ENCODE peak calls at places on chromosomes 12 and 14, in four cellular contexts. One of them, this sample, is unnamed.
A peak's percentile ranks its signal among the peaks of the same experiment; 100 is the strongest.

GRCh38 chr14:67059576-67059975 is 129.7 kb upstream of the GARIN2 start:
- DNase-seq in thyroid gland: no peak
- DNase-seq in transverse colon: no peak
- DNase-seq in cardiac muscle cell: peak; percentile 2
- DNase-seq in this sample: no peak

GRCh38 chr12:52259850-52260249 is 14.6 kb upstream of the KRT86 start:
- DNase-seq in thyroid gland: no peak
- DNase-seq in transverse colon: no peak
- DNase-seq in cardiac muscle cell: no peak
- DNase-seq in this sample: no peak

GRCh38 chr12:18383203-18383602 is 121.9 kb downstream of the PIK3C2G start:
- DNase-seq in thyroid gland: no peak
- DNase-seq in transverse colon: no peak
- DNase-seq in cardiac muscle cell: peak; percentile 93
- DNase-seq in this sample: no peak

GRCh38 chr14:51014086-51014485 is 69.8 kb upstream of the PYGL start:
- DNase-seq in thyroid gland: peak; percentile 66
- DNase-seq in transverse colon: no peak
- DNase-seq in cardiac muscle cell: peak; percentile 88
- DNase-seq in this sample: peak; percentile 59

GRCh38 chr12:64603183-64603841 is 7.0 kb upstream of the RASSF3 start:
- DNase-seq in thyroid gland: no peak
- DNase-seq in transverse colon: no peak
- DNase-seq in cardiac muscle cell: no peak
- DNase-seq in this sample: no peak

GRCh38 chr12:54749191-54749818 is 101.1 kb upstream of the DCD start:
- DNase-seq in thyroid gland: peak; percentile 6
- DNase-seq in transverse colon: no peak
- DNase-seq in cardiac muscle cell: peak; percentile 66
- DNase-seq in this sample: peak; percentile 13

GRCh38 chr12:112488257-112488926 is 69.6 kb downstream of the PTPN11 start:
- DNase-seq in thyroid gland: no peak
- DNase-seq in transverse colon: no peak
- DNase-seq in cardiac muscle cell: no peak
- DNase-seq in this sample: no peak

GRCh38 chr12:111818340-111818739 is 23.7 kb upstream of the MAPKAPK5 start:
- DNase-seq in thyroid gland: no peak
- DNase-seq in transverse colon: no peak
- DNase-seq in cardiac muscle cell: no peak
- DNase-seq in this sample: no peak

GRCh38 chr14:55749201-55749812 is 169.3 kb downstream of the KTN1 start:
- DNase-seq in thyroid gland: no peak
- DNase-seq in transverse colon: no peak
- DNase-seq in cardiac muscle cell: peak; percentile 70
- DNase-seq in this sample: no peak

GRCh38 chr12:11630046-11630706 is 19.3 kb upstream of the ETV6 start:
- DNase-seq in thyroid gland: peak; percentile 49
- DNase-seq in transverse colon: no peak
- DNase-seq in cardiac muscle cell: peak; percentile 6
- DNase-seq in this sample: no peak

GRCh38 chr14:103329421-103330347 is 4.4 kb upstream of the EIF5 start:
- DNase-seq in thyroid gland: peak; percentile 91
- DNase-seq in transverse colon: peak; percentile 37
- DNase-seq in cardiac muscle cell: peak; percentile 83
- DNase-seq in this sample: no peak

GRCh38 chr12:19130224-19131019 is 889 bp downstream of the PLEKHA5 start:
- DNase-seq in thyroid gland: peak; percentile 46
- DNase-seq in transverse colon: peak; percentile 37
- DNase-seq in cardiac muscle cell: peak; percentile 32
- DNase-seq in this sample: peak; percentile 63

GRCh38 chr12:118034429-118035193 is 18.1 kb downstream of the RFC5 start:
- DNase-seq in thyroid gland: peak; percentile 24
- DNase-seq in transverse colon: peak; percentile 25
- DNase-seq in cardiac muscle cell: peak; percentile 58
- DNase-seq in this sample: peak; percentile 46

GRCh38 chr12:56763753-56764657 is 881 bp downstream of the HSD17B6 start:
- DNase-seq in thyroid gland: no peak
- DNase-seq in transverse colon: no peak
- DNase-seq in cardiac muscle cell: peak; percentile 45
- DNase-seq in this sample: no peak

GRCh38 chr12:78226763-78227162 is 396.1 kb downstream of the NAV3 start:
- DNase-seq in thyroid gland: no peak
- DNase-seq in transverse colon: no peak
- DNase-seq in cardiac muscle cell: no peak
- DNase-seq in this sample: no peak

GRCh38 chr12:92593734-92594402 is 108.9 kb upstream of the PLEKHG7 start:
- DNase-seq in thyroid gland: peak; percentile 9
- DNase-seq in transverse colon: peak; percentile 39
- DNase-seq in cardiac muscle cell: peak; percentile 74
- DNase-seq in this sample: no peak

GRCh38 chr12:63420206-63420644 is 248.1 kb downstream of the DPY19L2 start:
- DNase-seq in thyroid gland: peak; percentile 38
- DNase-seq in transverse colon: peak; percentile 33
- DNase-seq in cardiac muscle cell: peak; percentile 73
- DNase-seq in this sample: peak; percentile 80

GRCh38 chr12:126891789-126892188 is 1375.2 kb upstream of the TMEM132C start:
- DNase-seq in thyroid gland: no peak
- DNase-seq in transverse colon: no peak
- DNase-seq in cardiac muscle cell: no peak
- DNase-seq in this sample: no peak

GRCh38 chr14:52695481-52696091 is at the start of gene ERO1A:
- DNase-seq in thyroid gland: peak; percentile 84
- DNase-seq in transverse colon: peak; percentile 89
- DNase-seq in cardiac muscle cell: peak; percentile 87
- DNase-seq in this sample: peak; percentile 73

GRCh38 chr14:103880334-103880985 is 33.1 kb upstream of the PPP1R13B start:
- DNase-seq in thyroid gland: peak; percentile 91
- DNase-seq in transverse colon: peak; percentile 72
- DNase-seq in cardiac muscle cell: peak; percentile 87
- DNase-seq in this sample: no peak

GRCh38 chr14:100904307-100905019 is 941 bp upstream of the RTL1 start:
- DNase-seq in thyroid gland: no peak
- DNase-seq in transverse colon: no peak
- DNase-seq in cardiac muscle cell: no peak
- DNase-seq in this sample: no peak

GRCh38 chr12:69821441-69822204 is 3.4 kb upstream of the MYRFL start:
- DNase-seq in thyroid gland: no peak
- DNase-seq in transverse colon: no peak
- DNase-seq in cardiac muscle cell: peak; percentile 87
- DNase-seq in this sample: no peak

GRCh38 chr12:83841620-83842019 is 1071.0 kb downstream of the SLC6A15 start:
- DNase-seq in thyroid gland: no peak
- DNase-seq in transverse colon: no peak
- DNase-seq in cardiac muscle cell: no peak
- DNase-seq in this sample: no peak

GRCh38 chr12:27394676-27395075 is 51.9 kb upstream of the SMCO2 start:
- DNase-seq in thyroid gland: no peak
- DNase-seq in transverse colon: no peak
- DNase-seq in cardiac muscle cell: no peak
- DNase-seq in this sample: no peak

GRCh38 chr12:110424237-110424636 is 20.7 kb upstream of the ANAPC7 start:
- DNase-seq in thyroid gland: no peak
- DNase-seq in transverse colon: no peak
- DNase-seq in cardiac muscle cell: no peak
- DNase-seq in this sample: no peak

GRCh38 chr14:70152704-70153103 is 36.0 kb downstream of the SLC8A3 start:
- DNase-seq in thyroid gland: no peak
- DNase-seq in transverse colon: no peak
- DNase-seq in cardiac muscle cell: no peak
- DNase-seq in this sample: peak; percentile 67

GRCh38 chr12:16112626-16113560 is 164.6 kb downstream of the SLC15A5 start:
- DNase-seq in thyroid gland: no peak
- DNase-seq in transverse colon: no peak
- DNase-seq in cardiac muscle cell: peak; percentile 22
- DNase-seq in this sample: peak; percentile 24

GRCh38 chr12:121175383-121176119 is 34.4 kb upstream of the P2RX4 start:
- DNase-seq in thyroid gland: no peak
- DNase-seq in transverse colon: no peak
- DNase-seq in cardiac muscle cell: peak; percentile 38
- DNase-seq in this sample: no peak

GRCh38 chr14:23514009-23514962 is 37.3 kb downstream of the ZFHX2 start:
- DNase-seq in thyroid gland: no peak
- DNase-seq in transverse colon: no peak
- DNase-seq in cardiac muscle cell: no peak
- DNase-seq in this sample: no peak

GRCh38 chr12:47818382-47818700 is 1.4 kb downstream of the HDAC7 start:
- DNase-seq in thyroid gland: no peak
- DNase-seq in transverse colon: peak; percentile 26
- DNase-seq in cardiac muscle cell: no peak
- DNase-seq in this sample: no peak

GRCh38 chr12:13980548-13981295 is 680 bp downstream of the GRIN2B start:
- DNase-seq in thyroid gland: no peak
- DNase-seq in transverse colon: no peak
- DNase-seq in cardiac muscle cell: no peak
- DNase-seq in this sample: peak; percentile 23

GRCh38 chr12:104938371-104938770 is 19.7 kb downstream of the SLC41A2 start:
- DNase-seq in thyroid gland: no peak
- DNase-seq in transverse colon: no peak
- DNase-seq in cardiac muscle cell: no peak
- DNase-seq in this sample: no peak

GRCh38 chr12:117044790-117045174 is 54.4 kb downstream of the TESC start:
- DNase-seq in thyroid gland: no peak
- DNase-seq in transverse colon: no peak
- DNase-seq in cardiac muscle cell: no peak
- DNase-seq in this sample: no peak

GRCh38 chr14:22202313-22202712 is 386.7 kb downstream of the DAD1 start:
- DNase-seq in thyroid gland: no peak
- DNase-seq in transverse colon: no peak
- DNase-seq in cardiac muscle cell: no peak
- DNase-seq in this sample: no peak

GRCh38 chr14:53979747-53980642 is 23.4 kb upstream of the BMP4 start:
- DNase-seq in thyroid gland: peak; percentile 5
- DNase-seq in transverse colon: peak; percentile 21
- DNase-seq in cardiac muscle cell: peak; percentile 78
- DNase-seq in this sample: no peak

GRCh38 chr14:21191809-21192446 is 36.1 kb upstream of the OR5AU1 start:
- DNase-seq in thyroid gland: peak; percentile 61
- DNase-seq in transverse colon: peak; percentile 85
- DNase-seq in cardiac muscle cell: peak; percentile 56
- DNase-seq in this sample: peak; percentile 70

GRCh38 chr14:66378712-66379111 is 107.5 kb upstream of the CCDC196 start:
- DNase-seq in thyroid gland: no peak
- DNase-seq in transverse colon: no peak
- DNase-seq in cardiac muscle cell: no peak
- DNase-seq in this sample: no peak

GRCh38 chr14:19895282-19895681 is 20.3 kb downstream of the OR4K2 start:
- DNase-seq in thyroid gland: no peak
- DNase-seq in transverse colon: no peak
- DNase-seq in cardiac muscle cell: no peak
- DNase-seq in this sample: no peak
- H3K9me3 ChIP-seq in thyroid gland: no peaks in the 10 kb centered on the region
- H3K9me3 ChIP-seq in transverse colon: peaks cover 60% of the 10 kb centered on the region
- H3K9me3 ChIP-seq in cardiac muscle cell: no peaks in the 10 kb centered on the region
- H3K9me3 ChIP-seq in this sample: peaks cover 57% of the 10 kb centered on the region

GRCh38 chr12:108995370-108995992 is 25.4 kb downstream of the SVOP start:
- DNase-seq in thyroid gland: no peak
- DNase-seq in transverse colon: no peak
- DNase-seq in cardiac muscle cell: no peak
- DNase-seq in this sample: peak; percentile 74

DNA sequence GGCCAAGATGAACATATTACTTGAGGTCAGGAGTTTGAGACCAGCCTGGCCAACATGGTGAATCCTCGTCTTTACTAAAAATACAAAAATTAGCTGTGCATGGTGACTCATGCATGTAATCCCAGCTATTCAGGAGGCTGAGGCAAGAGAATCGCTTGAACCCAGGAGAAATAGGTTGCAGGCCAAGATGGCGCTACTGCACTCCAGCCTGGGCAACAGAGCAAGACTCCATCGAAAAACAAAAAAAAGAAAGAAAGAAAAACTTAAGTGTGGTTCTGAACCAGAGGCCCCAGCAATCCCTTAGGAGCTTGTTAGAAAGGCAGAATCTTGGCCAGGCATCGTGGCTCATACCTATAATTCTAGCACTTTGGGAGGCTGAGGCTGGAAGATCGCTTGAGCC is 24.5 kb downstream of the SVOP start:
- DNase-seq in thyroid gland: no peak
- DNase-seq in transverse colon: no peak
- DNase-seq in cardiac muscle cell: no peak
- DNase-seq in this sample: no peak
- TF ChIP-seq CTCF in thyroid gland: no peak
- TF ChIP-seq CTCF in transverse colon: no peak
- TF ChIP-seq CTCF in cardiac muscle cell: no peak
- TF ChIP-seq CTCF in this sample: no peak

GRCh38 chr12:39616666-39617065 is 2.9 kb downstream of the ABCD2 start:
- DNase-seq in thyroid gland: no peak
- DNase-seq in transverse colon: no peak
- DNase-seq in cardiac muscle cell: no peak
- DNase-seq in this sample: no peak

GRCh38 chr12:39619316-39619659 is 315 bp downstream of the ABCD2 start:
- DNase-seq in thyroid gland: no peak
- DNase-seq in transverse colon: peak; percentile 15
- DNase-seq in cardiac muscle cell: peak; percentile 28
- DNase-seq in this sample: peak; percentile 33

GRCh38 chr12:39618701-39619100 is 902 bp downstream of the ABCD2 start:
- DNase-seq in thyroid gland: no peak
- DNase-seq in transverse colon: no peak
- DNase-seq in cardiac muscle cell: no peak
- DNase-seq in this sample: no peak

GRCh38 chr12:39616251-39616650 is 3.4 kb downstream of the ABCD2 start:
- DNase-seq in thyroid gland: no peak
- DNase-seq in transverse colon: no peak
- DNase-seq in cardiac muscle cell: no peak
- DNase-seq in this sample: no peak

DNA sequence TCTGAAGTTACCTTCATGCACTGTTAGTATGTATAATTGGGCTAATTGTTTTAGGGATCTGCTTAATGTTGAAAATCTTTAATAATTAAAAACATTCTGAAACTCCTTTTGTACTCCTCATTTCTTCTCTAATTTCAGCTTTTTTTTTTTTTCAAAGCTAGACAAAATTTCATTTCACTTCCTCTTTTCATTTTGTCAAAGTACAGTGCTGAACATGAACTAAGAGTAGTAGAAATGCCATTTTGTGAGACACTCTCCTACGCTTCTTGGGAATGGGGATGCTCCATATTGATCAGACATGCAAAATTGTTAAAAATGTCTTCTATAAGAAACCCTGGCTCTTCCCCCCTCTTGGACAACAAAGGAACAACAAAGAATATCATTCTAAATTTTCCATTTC is 1.7 kb downstream of the ABCD2 start:
- DNase-seq in thyroid gland: no peak
- DNase-seq in transverse colon: no peak
- DNase-seq in cardiac muscle cell: no peak
- DNase-seq in this sample: no peak
- H3K4me3 ChIP-seq in thyroid gland: no peak overlapping the region
- H3K4me3 ChIP-seq in transverse colon: peak overlapping the region; percentile 52
- H3K4me3 ChIP-seq in cardiac muscle cell: no peak overlapping the region
- H3K4me3 ChIP-seq in this sample: no peak overlapping the region

DNA sequence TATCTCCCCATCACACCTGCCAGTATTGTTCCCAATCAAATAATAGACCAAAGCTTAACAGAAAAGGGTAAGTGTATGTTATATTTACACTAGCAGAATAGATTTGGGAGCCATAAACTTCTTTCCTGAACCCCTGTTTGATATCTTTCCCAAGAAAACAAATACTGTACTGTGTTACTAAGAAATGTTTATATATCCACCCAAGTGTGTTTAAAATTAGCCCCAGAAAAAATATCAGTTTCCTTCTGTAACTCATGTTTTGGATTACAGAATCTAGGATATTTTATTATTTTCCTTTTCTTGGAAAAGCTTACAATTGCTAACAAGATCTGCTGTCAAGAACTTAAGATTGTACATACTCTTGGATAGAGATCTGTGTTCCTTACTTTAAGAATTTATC is 1817.2 kb upstream of the FLRT2 start:
- DNase-seq in thyroid gland: no peak
- DNase-seq in transverse colon: no peak
- DNase-seq in cardiac muscle cell: no peak
- DNase-seq in this sample: no peak
- H3K9me3 ChIP-seq in thyroid gland: no peaks in the 10 kb centered on the region
- H3K9me3 ChIP-seq in transverse colon: no peaks in the 10 kb centered on the region
- H3K9me3 ChIP-seq in cardiac muscle cell: no peaks in the 10 kb centered on the region
- H3K9me3 ChIP-seq in this sample: no peaks in the 10 kb centered on the region